ENCODE peak calls at places on chromosomes 12 and 14, in six cellular contexts. One of them, this sample, is unnamed.

GRCh38 chr14:100039903-100040302 is 25.3 kb upstream of the EVL start:
- DNase-seq in HFFc6: no peak
- DNase-seq in body of pancreas: no peak
- DNase-seq in neural progenitor cell: peak
- DNase-seq in pancreas: no peak
- DNase-seq in HepG2: no peak
- DNase-seq in this sample: no peak

GRCh38 chr14:71758198-71758955 is 173.9 kb upstream of the RGS6 start:
- DNase-seq in body of pancreas: no peak
- DNase-seq in HepG2: no peak
- DNase-seq in HFFc6: no peak
- DNase-seq in neural progenitor cell: no peak
- DNase-seq in pancreas: no peak
- DNase-seq in this sample: no peak

GRCh38 chr14:74698894-74699293 is 14.0 kb downstream of the AREL1 start:
- DNase-seq in body of pancreas: no peak
- DNase-seq in pancreas: no peak
- DNase-seq in HepG2: no peak
- DNase-seq in neural progenitor cell: no peak
- DNase-seq in HFFc6: no peak
- DNase-seq in this sample: no peak

GRCh38 chr12:100584261-100584660 is 10.8 kb downstream of the GAS2L3 start:
- DNase-seq in body of pancreas: no peak
- DNase-seq in neural progenitor cell: no peak
- DNase-seq in HepG2: no peak
- DNase-seq in HFFc6: no peak
- DNase-seq in pancreas: no peak
- DNase-seq in this sample: no peak

GRCh38 chr14:79404874-79405273 is 806.4 kb downstream of the DIO2 start:
- DNase-seq in pancreas: no peak
- DNase-seq in neural progenitor cell: no peak
- DNase-seq in HFFc6: no peak
- DNase-seq in body of pancreas: no peak
- DNase-seq in HepG2: no peak
- DNase-seq in this sample: no peak

GRCh38 chr14:93538411-93538810 is 107.7 kb downstream of the UNC79 start:
- DNase-seq in neural progenitor cell: peak
- DNase-seq in HFFc6: no peak
- DNase-seq in body of pancreas: no peak
- DNase-seq in pancreas: no peak
- DNase-seq in HepG2: no peak
- DNase-seq in this sample: no peak

GRCh38 chr14:100698719-100699448 is 27.8 kb upstream of the DLK1 start:
- DNase-seq in HFFc6: no peak
- DNase-seq in HepG2: no peak
- DNase-seq in pancreas: no peak
- DNase-seq in body of pancreas: no peak
- DNase-seq in neural progenitor cell: no peak
- DNase-seq in this sample: no peak

GRCh38 chr12:131368073-131369071 is 342.5 kb upstream of the SFSWAP start:
- DNase-seq in pancreas: no peak
- DNase-seq in HepG2: no peak
- DNase-seq in body of pancreas: no peak
- DNase-seq in neural progenitor cell: no peak
- DNase-seq in HFFc6: no peak
- DNase-seq in this sample: no peak

GRCh38 chr14:102183922-102184677 is 44.4 kb downstream of the WDR20 start:
- DNase-seq in neural progenitor cell: peak
- DNase-seq in HepG2: no peak
- DNase-seq in body of pancreas: no peak
- DNase-seq in pancreas: no peak
- DNase-seq in HFFc6: no peak
- DNase-seq in this sample: no peak

GRCh38 chr14:76832503-76832988 is 6.3 kb downstream of the LRRC74A start:
- DNase-seq in HepG2: peak
- DNase-seq in HFFc6: no peak
- DNase-seq in neural progenitor cell: no peak
- DNase-seq in body of pancreas: peak
- DNase-seq in pancreas: no peak
- DNase-seq in this sample: no peak

GRCh38 chr12:100403446-100403845 is 46.6 kb downstream of the SLC17A8 start:
- DNase-seq in neural progenitor cell: no peak
- DNase-seq in pancreas: no peak
- DNase-seq in body of pancreas: no peak
- DNase-seq in HepG2: no peak
- DNase-seq in HFFc6: peak
- DNase-seq in this sample: no peak

GRCh38 chr14:25150934-25151790 is 101.2 kb upstream of the STXBP6 start:
- DNase-seq in HepG2: peak
- DNase-seq in HFFc6: peak
- DNase-seq in body of pancreas: peak
- DNase-seq in neural progenitor cell: peak
- DNase-seq in pancreas: no peak
- DNase-seq in this sample: no peak

DNA sequence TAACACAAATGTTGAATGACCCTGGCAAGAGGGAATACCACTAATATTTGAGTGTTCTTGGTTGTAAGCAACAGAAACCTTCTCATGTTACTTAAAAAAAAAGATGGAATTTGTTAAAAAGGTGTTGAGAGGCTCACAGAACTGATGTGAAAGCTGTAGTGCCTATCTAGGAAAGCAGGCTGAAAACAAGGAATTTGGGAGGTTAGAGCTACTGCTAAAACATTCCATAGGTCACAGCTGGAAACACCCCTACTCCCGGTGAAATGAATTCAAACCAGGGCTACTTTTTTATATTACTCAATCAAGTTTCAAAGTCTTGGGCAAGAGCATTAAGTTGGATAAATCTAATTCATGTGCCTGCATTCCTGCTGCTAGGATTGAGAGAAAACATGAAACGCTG is 104.1 kb downstream of the SLC35F4 start:
- DNase-seq in neural progenitor cell: peak
- DNase-seq in body of pancreas: no peak
- DNase-seq in pancreas: no peak
- DNase-seq in HepG2: no peak
- DNase-seq in HFFc6: no peak
- DNase-seq in this sample: no peak
- TF ChIP-seq CTCF in neural progenitor cell: no peak
- TF ChIP-seq CTCF in body of pancreas: no peak
- TF ChIP-seq CTCF in pancreas: no peak
- TF ChIP-seq CTCF in HepG2: no peak
- TF ChIP-seq CTCF in HFFc6: no peak
- TF ChIP-seq CTCF in this sample: no peak

GRCh38 chr12:34327671-34328070 is 305.4 kb downstream of the ALG10 start:
- DNase-seq in HepG2: no peak
- DNase-seq in HFFc6: no peak
- DNase-seq in body of pancreas: no peak
- DNase-seq in pancreas: no peak
- DNase-seq in neural progenitor cell: no peak
- DNase-seq in this sample: no peak
- TF ChIP-seq CTCF in HepG2: no peak
- TF ChIP-seq CTCF in HFFc6: no peak
- TF ChIP-seq CTCF in body of pancreas: no peak
- TF ChIP-seq CTCF in pancreas: no peak
- TF ChIP-seq CTCF in neural progenitor cell: no peak
- TF ChIP-seq CTCF in this sample: no peak

DNA sequence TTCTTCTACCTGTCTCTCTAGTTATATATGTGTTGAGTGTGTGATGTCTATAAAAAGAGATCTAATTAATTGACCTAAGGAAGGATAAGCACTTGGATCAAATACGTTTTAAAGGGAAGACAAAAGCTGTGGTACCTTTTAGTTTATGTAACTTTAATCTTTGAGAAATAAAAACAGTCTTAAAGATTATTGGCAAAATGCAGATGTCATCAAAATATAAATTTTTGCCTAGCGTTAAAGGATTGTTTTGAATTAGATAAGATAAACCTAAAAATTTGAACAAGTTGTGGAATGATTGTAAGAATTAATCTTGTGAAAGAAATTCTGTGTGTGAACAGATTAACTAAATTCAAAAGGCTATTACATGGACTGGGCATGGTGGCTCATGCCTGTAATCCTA is 42.9 kb downstream of the C12orf56 start:
- DNase-seq in neural progenitor cell: no peak
- DNase-seq in HFFc6: no peak
- DNase-seq in HepG2: no peak
- DNase-seq in pancreas: no peak
- DNase-seq in body of pancreas: no peak
- DNase-seq in this sample: no peak
- TF ChIP-seq CTCF in neural progenitor cell: no peak
- TF ChIP-seq CTCF in HFFc6: no peak
- TF ChIP-seq CTCF in HepG2: no peak
- TF ChIP-seq CTCF in pancreas: no peak
- TF ChIP-seq CTCF in body of pancreas: no peak
- TF ChIP-seq CTCF in this sample: no peak

DNA sequence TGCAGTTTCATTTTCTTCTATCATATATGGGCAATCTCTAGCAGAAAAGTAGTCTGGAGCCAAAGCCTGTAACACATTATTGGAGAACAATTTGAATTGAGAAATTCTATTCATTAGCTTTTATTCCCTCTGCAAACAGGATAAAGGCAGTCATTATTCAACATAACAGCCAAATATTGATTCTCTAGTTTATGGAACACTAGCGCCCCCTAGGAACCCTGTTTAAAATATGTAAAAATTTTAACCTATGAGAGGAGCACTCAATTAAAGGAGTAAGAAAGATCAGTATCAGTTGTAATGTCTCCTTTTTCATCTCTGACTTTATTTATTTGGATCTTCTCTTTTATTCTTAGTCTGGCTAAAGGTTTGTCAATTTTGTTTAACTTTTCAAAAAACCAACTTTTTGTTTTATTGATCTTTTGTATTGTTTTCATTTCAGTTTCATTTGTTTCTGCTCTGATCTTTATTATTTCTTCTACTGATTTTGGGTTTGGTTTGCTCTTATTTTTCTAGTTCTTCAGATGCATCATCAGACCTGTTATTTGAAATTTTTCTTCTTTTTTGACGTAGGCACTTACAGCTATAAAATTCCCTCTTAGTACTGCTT is 4.8 kb upstream of the LMNTD1 start:
- DNase-seq in body of pancreas: peak
- DNase-seq in neural progenitor cell: peak
- DNase-seq in HFFc6: peak
- DNase-seq in pancreas: no peak
- DNase-seq in HepG2: peak
- DNase-seq in this sample: no peak
- TF ChIP-seq CTCF in body of pancreas: peak
- TF ChIP-seq CTCF in neural progenitor cell: peak
- TF ChIP-seq CTCF in HFFc6: peak
- TF ChIP-seq CTCF in pancreas: peak
- TF ChIP-seq CTCF in HepG2: peak
- TF ChIP-seq CTCF in this sample: peak

DNA sequence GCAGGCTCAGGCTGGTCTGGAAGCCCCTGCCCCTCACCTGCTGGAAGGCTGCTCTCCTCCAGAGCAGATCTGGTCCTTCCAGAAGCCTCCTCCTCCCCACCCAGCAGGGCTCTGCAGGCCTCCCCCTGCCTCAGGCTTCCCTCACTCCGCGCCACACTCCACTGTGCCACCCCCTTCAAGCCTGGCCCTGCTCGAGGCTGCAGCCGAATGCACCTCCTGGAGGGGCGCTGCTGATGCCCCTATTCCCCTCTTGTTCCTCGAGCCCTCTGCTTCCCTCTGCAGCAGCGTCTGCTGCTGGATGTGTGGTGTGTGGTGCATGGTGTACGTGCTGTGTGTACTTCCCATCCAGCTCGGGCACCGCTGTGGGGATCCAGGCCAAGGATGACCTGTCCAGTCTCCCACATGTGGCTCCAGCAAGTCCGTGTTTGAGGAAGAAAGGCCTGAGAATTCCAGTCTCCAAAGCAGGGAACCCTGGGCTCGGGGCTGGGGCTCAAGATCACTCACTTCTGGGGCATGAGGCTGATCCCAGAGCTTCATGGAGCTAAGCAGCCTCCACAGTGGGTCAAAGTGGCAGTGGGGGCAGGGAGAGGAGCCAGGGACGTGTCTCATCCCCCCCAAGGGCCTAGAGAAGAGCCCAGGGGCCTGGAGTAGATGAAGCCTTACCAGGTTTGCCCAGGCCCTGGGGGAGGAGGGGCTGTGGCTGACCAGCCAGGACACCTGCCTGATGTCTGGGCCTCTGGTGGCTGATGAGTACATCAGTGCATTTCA is 136.0 kb upstream of the C14orf180 start:
- DNase-seq in body of pancreas: no peak
- DNase-seq in neural progenitor cell: peak
- DNase-seq in HFFc6: no peak
- DNase-seq in HepG2: no peak
- DNase-seq in pancreas: no peak
- DNase-seq in this sample: peak
- TF ChIP-seq CTCF in body of pancreas: no peak
- TF ChIP-seq CTCF in neural progenitor cell: peak
- TF ChIP-seq CTCF in HFFc6: no peak
- TF ChIP-seq CTCF in HepG2: no peak
- TF ChIP-seq CTCF in pancreas: no peak
- TF ChIP-seq CTCF in this sample: no peak